ENCODE peak calls at places on chromosomes 13 and 19, in six cellular contexts. Q is pons; R is NCI-H2029 treated with DMSO at 0.1 percent for 48 hours; S is activated CD4-positive, alpha-beta T cell treated with anti-CD3 and anti-CD28 coated beads for 24 hours; E is nucleus accumbens; F is NCI-H2107. V is an unnamed sample.
A peak's percentile ranks its signal among the peaks of the same experiment; 100 is the strongest.

GRCh38 chr13:42151781-42152180 is 103.3 kb downstream of the DGKH start:
- DNase-seq in S (no peak), F (no peak), E (no peak), Q (no peak), R (no peak), V (no peak)

GRCh38 chr19:19873381-19873780 is 7.7 kb downstream of the ZNF253 start:
- DNase-seq in E (no peak), Q (no peak), F (no peak), R (no peak), S (no peak), V (no peak)

GRCh38 chr13:45199716-45200115 is 1.1 kb downstream of the KCTD4 start:
- DNase-seq in E (no peak), R (no peak), S (no peak), F (no peak), Q (no peak), V (no peak)

GRCh38 chr13:56335775-56336174 is 804.9 kb upstream of the PRR20A start:
- DNase-seq in F (no peak), R (no peak), S (no peak), Q (no peak), E (no peak), V (no peak)

GRCh38 chr19:2722541-2723344 is 1.6 kb upstream of the DIRAS1 start:
- DNase-seq in Q (peak; percentile 39), S (no peak), E (no peak), R (no peak), F (no peak), V (peak; percentile 74)

GRCh38 chr13:103157034-103157433 is 90.8 kb upstream of the SLC10A2 start:
- DNase-seq in S (no peak), R (no peak), F (no peak), E (no peak), Q (no peak), V (peak; percentile 65)

GRCh38 chr19:36685835-36686234 is 1.6 kb upstream of the ZNF567 start:
- DNase-seq in S (no peak), R (no peak), F (no peak), E (no peak), Q (no peak), V (no peak)

GRCh38 chr19:1651061-1651547 is 1.3 kb downstream of the TCF3 start:
- DNase-seq in R (no peak), S (peak; percentile 45), F (no peak), E (no peak), Q (no peak), V (no peak)

GRCh38 chr19:3132971-3133792 is 2.7 kb upstream of the GNA15 start:
- DNase-seq in E (no peak), R (no peak), Q (peak; percentile 63), S (peak; percentile 75), F (peak; percentile 54), V (peak; percentile 50)

GRCh38 chr19:11482384-11483050 is 1.7 kb upstream of the ELAVL3 start:
- DNase-seq in S (peak; percentile 83), R (peak; percentile 45), Q (peak; percentile 73), E (peak; percentile 72), F (peak; percentile 31), V (peak; percentile 84)

GRCh38 chr19:10107817-10108367 is 1.7 kb downstream of the PPAN start:
- DNase-seq in F (no peak), E (no peak), R (no peak), S (no peak), Q (no peak), V (no peak)

GRCh38 chr13:99978781-99979452 is 2.7 kb upstream of the ZIC2 start:
- DNase-seq in F (no peak), Q (no peak), E (no peak), S (no peak), R (no peak), V (peak; percentile 89)

GRCh38 chr13:39037410-39037879 is 444 bp downstream of the PROSER1 start:
- DNase-seq in R (no peak), S (no peak), E (no peak), Q (no peak), F (no peak), V (no peak)

GRCh38 chr19:15381429-15381828 is 1.8 kb upstream of the AKAP8 start:
- DNase-seq in R (no peak), S (no peak), E (no peak), Q (no peak), F (no peak), V (no peak)

GRCh38 chr19:51931921-51932320 is 4.6 kb downstream of the ZNF613 start:
- DNase-seq in Q (no peak), F (no peak), E (no peak), S (no peak), R (no peak), V (no peak)

GRCh38 chr19:29323046-29323971 is 110.4 kb upstream of the UQCRFS1 start:
- DNase-seq in F (no peak), S (no peak), R (no peak), Q (no peak), E (no peak), V (no peak)

GRCh38 chr19:495440-496332 is 600 bp upstream of the MADCAM1 start:
- DNase-seq in S (peak; percentile 30), R (no peak), E (no peak), Q (no peak), F (no peak), V (peak; percentile 77)

GRCh38 chr19:1804858-1805257 is 7.2 kb downstream of the ATP8B3 start:
- DNase-seq in Q (no peak), R (no peak), S (no peak), F (no peak), E (no peak), V (no peak)

GRCh38 chr19:18109731-18110671 is 12.4 kb downstream of the MAST3 start:
- DNase-seq in E (no peak), R (no peak), Q (no peak), F (no peak), S (no peak), V (no peak)

GRCh38 chr13:106649495-106649894 is 81.6 kb upstream of the ARGLU1 start:
- DNase-seq in R (no peak), Q (no peak), S (no peak), F (no peak), E (no peak), V (no peak)

GRCh38 chr13:22114630-22115311 is 443.9 kb downstream of the FGF9 start:
- DNase-seq in E (no peak), Q (peak; percentile 65), R (no peak), S (no peak), F (no peak), V (no peak)